ENCODE peak calls at places on chromosomes 13 and 19, in ten cellular contexts. One of them, this sample, is unnamed.

GRCh38 chr13:39960206-39960605 is 304.7 kb downstream of the COG6 start:
- DNase-seq in CD4-positive, CD25-positive, alpha-beta regulatory T cell: no peak
- DNase-seq in AG10803: no peak
- DNase-seq in CD8-positive, alpha-beta memory T cell: no peak
- DNase-seq in epithelial cell of esophagus: no peak
- DNase-seq in dorsolateral prefrontal cortex: no peak
- DNase-seq in aorta: no peak
- DNase-seq in stomach: no peak
- DNase-seq in cardiac muscle cell: no peak
- DNase-seq in tibial nerve: no peak
- DNase-seq in this sample: no peak

GRCh38 chr13:48806522-48806921 is 152.8 kb downstream of the CYSLTR2 start:
- DNase-seq in dorsolateral prefrontal cortex: no peak
- DNase-seq in AG10803: no peak
- DNase-seq in epithelial cell of esophagus: no peak
- DNase-seq in CD4-positive, CD25-positive, alpha-beta regulatory T cell: no peak
- DNase-seq in cardiac muscle cell: no peak
- DNase-seq in tibial nerve: no peak
- DNase-seq in stomach: no peak
- DNase-seq in CD8-positive, alpha-beta memory T cell: no peak
- DNase-seq in aorta: no peak
- DNase-seq in this sample: no peak

GRCh38 chr13:99339736-99340392 is 32.7 kb upstream of the GPR183 start:
- DNase-seq in tibial nerve: no peak
- DNase-seq in AG10803: peak; percentile 50
- DNase-seq in CD8-positive, alpha-beta memory T cell: peak; percentile 56
- DNase-seq in epithelial cell of esophagus: peak; percentile 47
- DNase-seq in CD4-positive, CD25-positive, alpha-beta regulatory T cell: peak; percentile 39
- DNase-seq in aorta: no peak
- DNase-seq in stomach: peak; percentile 69
- DNase-seq in dorsolateral prefrontal cortex: no peak
- DNase-seq in cardiac muscle cell: no peak
- DNase-seq in this sample: no peak

GRCh38 chr13:39362652-39363390 is 240.2 kb downstream of the LHFPL6 start:
- DNase-seq in stomach: no peak
- DNase-seq in CD8-positive, alpha-beta memory T cell: no peak
- DNase-seq in aorta: no peak
- DNase-seq in tibial nerve: no peak
- DNase-seq in epithelial cell of esophagus: peak; percentile 45
- DNase-seq in cardiac muscle cell: no peak
- DNase-seq in AG10803: peak; percentile 14
- DNase-seq in dorsolateral prefrontal cortex: no peak
- DNase-seq in CD4-positive, CD25-positive, alpha-beta regulatory T cell: no peak
- DNase-seq in this sample: no peak

GRCh38 chr19:41479757-41480191 is 36.8 kb downstream of the ERICH4 start:
- DNase-seq in tibial nerve: no peak
- DNase-seq in stomach: no peak
- DNase-seq in cardiac muscle cell: no peak
- DNase-seq in CD4-positive, CD25-positive, alpha-beta regulatory T cell: no peak
- DNase-seq in CD8-positive, alpha-beta memory T cell: no peak
- DNase-seq in aorta: peak; percentile 77
- DNase-seq in dorsolateral prefrontal cortex: no peak
- DNase-seq in AG10803: no peak
- DNase-seq in epithelial cell of esophagus: peak; percentile 66
- DNase-seq in this sample: no peak

GRCh38 chr13:112444001-112444311 is 67.8 kb downstream of the SPACA7 start:
- DNase-seq in CD4-positive, CD25-positive, alpha-beta regulatory T cell: no peak
- DNase-seq in tibial nerve: peak; percentile 55
- DNase-seq in dorsolateral prefrontal cortex: no peak
- DNase-seq in CD8-positive, alpha-beta memory T cell: no peak
- DNase-seq in AG10803: peak; percentile 26
- DNase-seq in cardiac muscle cell: peak; percentile 79
- DNase-seq in aorta: peak; percentile 85
- DNase-seq in epithelial cell of esophagus: peak; percentile 43
- DNase-seq in stomach: peak; percentile 75
- DNase-seq in this sample: peak; percentile 20

GRCh38 chr19:33815410-33816340 is 19.0 kb downstream of the KCTD15 start:
- DNase-seq in epithelial cell of esophagus: peak; percentile 60
- DNase-seq in aorta: peak; percentile 63
- DNase-seq in cardiac muscle cell: no peak
- DNase-seq in CD4-positive, CD25-positive, alpha-beta regulatory T cell: no peak
- DNase-seq in stomach: no peak
- DNase-seq in tibial nerve: no peak
- DNase-seq in AG10803: no peak
- DNase-seq in CD8-positive, alpha-beta memory T cell: no peak
- DNase-seq in dorsolateral prefrontal cortex: peak; percentile 23
- DNase-seq in this sample: no peak

GRCh38 chr13:98442391-98443230 is 134.3 kb downstream of the STK24 start:
- DNase-seq in cardiac muscle cell: no peak
- DNase-seq in stomach: no peak
- DNase-seq in epithelial cell of esophagus: no peak
- DNase-seq in dorsolateral prefrontal cortex: no peak
- DNase-seq in tibial nerve: no peak
- DNase-seq in CD8-positive, alpha-beta memory T cell: no peak
- DNase-seq in aorta: peak; percentile 67
- DNase-seq in AG10803: no peak
- DNase-seq in CD4-positive, CD25-positive, alpha-beta regulatory T cell: no peak
- DNase-seq in this sample: no peak

GRCh38 chr19:28884786-28885476 is 328.0 kb downstream of the UQCRFS1 start:
- DNase-seq in AG10803: no peak
- DNase-seq in stomach: no peak
- DNase-seq in CD4-positive, CD25-positive, alpha-beta regulatory T cell: no peak
- DNase-seq in aorta: no peak
- DNase-seq in dorsolateral prefrontal cortex: no peak
- DNase-seq in CD8-positive, alpha-beta memory T cell: no peak
- DNase-seq in cardiac muscle cell: no peak
- DNase-seq in tibial nerve: no peak
- DNase-seq in epithelial cell of esophagus: no peak
- DNase-seq in this sample: no peak

DNA sequence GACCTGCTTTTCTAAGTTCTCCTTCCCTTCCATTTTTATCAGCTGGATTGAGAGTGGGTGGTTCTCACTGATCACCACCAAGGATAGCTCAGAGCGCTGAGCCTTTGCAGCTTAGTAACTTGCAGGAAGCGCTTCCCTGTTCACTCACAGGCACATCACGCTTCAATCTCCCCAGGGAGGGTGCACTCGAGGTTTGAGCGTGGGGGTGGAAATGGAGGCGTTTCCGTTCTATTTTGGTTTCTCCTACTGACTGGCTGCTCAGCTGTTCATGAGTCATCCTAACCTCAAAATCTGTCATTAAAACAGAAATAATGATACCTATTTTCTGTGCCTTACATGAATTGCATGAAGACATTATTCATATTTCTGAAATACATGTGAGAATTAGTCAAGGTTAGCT is 292.1 kb downstream of the SPRY2 start:
- DNase-seq in CD4-positive, CD25-positive, alpha-beta regulatory T cell: no peak
- DNase-seq in dorsolateral prefrontal cortex: peak; percentile 79
- DNase-seq in tibial nerve: peak; percentile 87
- DNase-seq in aorta: peak; percentile 91
- DNase-seq in CD8-positive, alpha-beta memory T cell: peak; percentile 1
- DNase-seq in epithelial cell of esophagus: peak; percentile 90
- DNase-seq in cardiac muscle cell: peak; percentile 74
- DNase-seq in stomach: peak; percentile 33
- DNase-seq in AG10803: peak; percentile 95
- DNase-seq in this sample: peak; percentile 77
- H3K4me3 ChIP-seq in CD4-positive, CD25-positive, alpha-beta regulatory T cell: no peak overlapping the region
- H3K4me3 ChIP-seq in dorsolateral prefrontal cortex: no peak overlapping the region
- H3K4me3 ChIP-seq in tibial nerve: no peak overlapping the region
- H3K4me3 ChIP-seq in aorta: no peak overlapping the region
- H3K4me3 ChIP-seq in CD8-positive, alpha-beta memory T cell: no peak overlapping the region
- H3K4me3 ChIP-seq in epithelial cell of esophagus: no peak overlapping the region
- H3K4me3 ChIP-seq in cardiac muscle cell: no peak overlapping the region
- H3K4me3 ChIP-seq in stomach: no peak overlapping the region
- H3K4me3 ChIP-seq in AG10803: no peak overlapping the region
- H3K4me3 ChIP-seq in this sample: no peak overlapping the region

GRCh38 chr19:8423821-8424223 is 10.7 kb downstream of the MARCHF2 start:
- DNase-seq in dorsolateral prefrontal cortex: no peak
- DNase-seq in stomach: peak; percentile 89
- DNase-seq in CD4-positive, CD25-positive, alpha-beta regulatory T cell: no peak
- DNase-seq in epithelial cell of esophagus: peak; percentile 85
- DNase-seq in CD8-positive, alpha-beta memory T cell: no peak
- DNase-seq in tibial nerve: peak; percentile 99
- DNase-seq in cardiac muscle cell: no peak
- DNase-seq in AG10803: peak; percentile 98
- DNase-seq in aorta: peak; percentile 97
- DNase-seq in this sample: no peak
- H3K4me3 ChIP-seq in dorsolateral prefrontal cortex: no peak overlapping the region
- H3K4me3 ChIP-seq in stomach: no peak overlapping the region
- H3K4me3 ChIP-seq in CD4-positive, CD25-positive, alpha-beta regulatory T cell: no peak overlapping the region
- H3K4me3 ChIP-seq in epithelial cell of esophagus: no peak overlapping the region
- H3K4me3 ChIP-seq in CD8-positive, alpha-beta memory T cell: no peak overlapping the region
- H3K4me3 ChIP-seq in tibial nerve: peak overlapping the region; percentile 26
- H3K4me3 ChIP-seq in cardiac muscle cell: no peak overlapping the region
- H3K4me3 ChIP-seq in AG10803: no peak overlapping the region
- H3K4me3 ChIP-seq in aorta: no peak overlapping the region
- H3K4me3 ChIP-seq in this sample: no peak overlapping the region

DNA sequence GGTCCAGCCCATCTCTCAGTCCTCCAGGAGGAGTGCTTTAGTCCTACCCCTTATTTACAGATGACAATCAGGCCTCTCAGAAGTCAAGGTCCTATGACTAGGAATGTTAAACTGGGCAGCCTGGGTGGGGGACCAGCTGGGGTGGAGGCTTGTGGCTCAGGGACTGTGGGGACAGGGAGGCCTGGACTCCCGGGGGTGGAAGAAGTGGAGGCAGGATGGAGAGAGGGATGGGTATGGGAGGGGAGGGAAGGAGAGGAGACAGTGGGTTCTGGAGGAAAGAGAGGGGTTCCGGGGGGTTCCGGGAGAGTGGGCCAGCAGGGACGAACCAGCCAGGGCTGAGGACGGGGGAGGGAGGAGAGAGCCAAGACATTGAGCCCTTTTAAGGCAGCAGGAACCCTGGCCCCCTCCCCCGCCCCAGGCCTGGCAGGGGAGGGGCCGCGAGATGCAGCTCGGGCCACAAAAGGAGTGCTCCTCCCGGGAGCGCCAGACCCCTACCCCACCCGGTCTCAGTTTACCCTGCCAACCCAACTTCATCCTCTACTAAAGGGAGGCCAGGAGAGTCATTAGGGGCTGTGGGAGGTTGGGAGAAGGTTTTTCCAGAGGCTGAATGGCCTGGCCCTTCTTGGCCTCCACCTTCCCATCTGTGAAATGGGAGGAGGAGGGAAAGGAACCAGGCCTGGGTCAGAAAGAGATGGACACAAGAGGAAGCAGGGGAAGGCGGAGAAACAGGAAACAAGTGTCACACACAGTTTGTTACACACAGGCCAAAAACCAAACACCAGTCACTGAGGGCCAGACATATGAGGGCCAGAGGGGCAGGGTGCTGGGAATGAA is 1.6 kb downstream of the DMPK start:
- DNase-seq in CD8-positive, alpha-beta memory T cell: no peak
- DNase-seq in CD4-positive, CD25-positive, alpha-beta regulatory T cell: no peak
- DNase-seq in cardiac muscle cell: no peak
- DNase-seq in epithelial cell of esophagus: no peak
- DNase-seq in AG10803: no peak
- DNase-seq in stomach: no peak
- DNase-seq in aorta: peak; percentile 78
- DNase-seq in tibial nerve: no peak
- DNase-seq in dorsolateral prefrontal cortex: no peak
- DNase-seq in this sample: no peak
- H3K4me3 ChIP-seq in CD8-positive, alpha-beta memory T cell: no peak overlapping the region
- H3K4me3 ChIP-seq in CD4-positive, CD25-positive, alpha-beta regulatory T cell: no peak overlapping the region
- H3K4me3 ChIP-seq in cardiac muscle cell: no peak overlapping the region
- H3K4me3 ChIP-seq in epithelial cell of esophagus: no peak overlapping the region
- H3K4me3 ChIP-seq in AG10803: peak overlapping the region; percentile 77
- H3K4me3 ChIP-seq in stomach: peak overlapping the region; percentile 67
- H3K4me3 ChIP-seq in aorta: peak overlapping the region; percentile 62
- H3K4me3 ChIP-seq in tibial nerve: peak overlapping the region; percentile 64
- H3K4me3 ChIP-seq in dorsolateral prefrontal cortex: peak overlapping the region; percentile 49
- H3K4me3 ChIP-seq in this sample: no peak overlapping the region

GRCh38 chr13:97145057-97145456 is 77.1 kb upstream of the MBNL2 start:
- DNase-seq in tibial nerve: no peak
- DNase-seq in cardiac muscle cell: no peak
- DNase-seq in stomach: no peak
- DNase-seq in aorta: no peak
- DNase-seq in CD4-positive, CD25-positive, alpha-beta regulatory T cell: no peak
- DNase-seq in dorsolateral prefrontal cortex: no peak
- DNase-seq in CD8-positive, alpha-beta memory T cell: no peak
- DNase-seq in epithelial cell of esophagus: no peak
- DNase-seq in AG10803: no peak
- DNase-seq in this sample: no peak

GRCh38 chr13:97142452-97142851 is 79.7 kb upstream of the MBNL2 start:
- DNase-seq in stomach: no peak
- DNase-seq in CD4-positive, CD25-positive, alpha-beta regulatory T cell: no peak
- DNase-seq in cardiac muscle cell: peak; percentile 4
- DNase-seq in CD8-positive, alpha-beta memory T cell: no peak
- DNase-seq in tibial nerve: no peak
- DNase-seq in dorsolateral prefrontal cortex: no peak
- DNase-seq in epithelial cell of esophagus: no peak
- DNase-seq in AG10803: peak; percentile 27
- DNase-seq in aorta: no peak
- DNase-seq in this sample: no peak

GRCh38 chr13:97140611-97141010 is 81.5 kb upstream of the MBNL2 start:
- DNase-seq in cardiac muscle cell: no peak
- DNase-seq in CD4-positive, CD25-positive, alpha-beta regulatory T cell: no peak
- DNase-seq in dorsolateral prefrontal cortex: no peak
- DNase-seq in epithelial cell of esophagus: no peak
- DNase-seq in aorta: no peak
- DNase-seq in stomach: no peak
- DNase-seq in AG10803: peak; percentile 58
- DNase-seq in CD8-positive, alpha-beta memory T cell: no peak
- DNase-seq in tibial nerve: no peak
- DNase-seq in this sample: no peak

GRCh38 chr13:97139704-97140103 is 82.4 kb upstream of the MBNL2 start:
- DNase-seq in aorta: no peak
- DNase-seq in CD4-positive, CD25-positive, alpha-beta regulatory T cell: no peak
- DNase-seq in stomach: no peak
- DNase-seq in AG10803: no peak
- DNase-seq in epithelial cell of esophagus: no peak
- DNase-seq in dorsolateral prefrontal cortex: no peak
- DNase-seq in CD8-positive, alpha-beta memory T cell: no peak
- DNase-seq in tibial nerve: no peak
- DNase-seq in cardiac muscle cell: no peak
- DNase-seq in this sample: no peak

GRCh38 chr13:97141564-97142005 is 80.5 kb upstream of the MBNL2 start:
- DNase-seq in cardiac muscle cell: peak; percentile 20
- DNase-seq in stomach: peak; percentile 56
- DNase-seq in CD4-positive, CD25-positive, alpha-beta regulatory T cell: no peak
- DNase-seq in aorta: no peak
- DNase-seq in dorsolateral prefrontal cortex: no peak
- DNase-seq in AG10803: peak; percentile 73
- DNase-seq in tibial nerve: peak; percentile 21
- DNase-seq in epithelial cell of esophagus: peak; percentile 96
- DNase-seq in CD8-positive, alpha-beta memory T cell: no peak
- DNase-seq in this sample: no peak
- H3K4me3 ChIP-seq in cardiac muscle cell: no peak overlapping the region
- H3K4me3 ChIP-seq in stomach: no peak overlapping the region
- H3K4me3 ChIP-seq in CD4-positive, CD25-positive, alpha-beta regulatory T cell: no peak overlapping the region
- H3K4me3 ChIP-seq in aorta: no peak overlapping the region
- H3K4me3 ChIP-seq in dorsolateral prefrontal cortex: peak overlapping the region; percentile 24
- H3K4me3 ChIP-seq in AG10803: peak overlapping the region; percentile 32
- H3K4me3 ChIP-seq in tibial nerve: peak overlapping the region; percentile 14
- H3K4me3 ChIP-seq in epithelial cell of esophagus: no peak overlapping the region
- H3K4me3 ChIP-seq in CD8-positive, alpha-beta memory T cell: no peak overlapping the region
- H3K4me3 ChIP-seq in this sample: no peak overlapping the region

This sample was measured in Jurkat, Clone E6-1.